ENCODE peak calls at places on chromosomes 12 and 14, in seven cellular contexts. R is mesendoderm, Y is IMR-90, G is neuronal stem cell, S is H1, W is mesenchymal stem cell, Z is trophoblast cell. F is an unnamed sample.

GRCh38 chr14:61565836-61566536 is 129.3 kb upstream of the HIF1A start:
- DNase-seq in W (peak; percentile 86), Z (peak; percentile 31), S (no peak), R (no peak), Y (peak; percentile 97), G (no peak), F (no peak)

GRCh38 chr12:44876554-44877275 is 600 bp upstream of the NELL2 start:
- DNase-seq in W (peak; percentile 27), G (peak; percentile 88), Y (no peak), R (peak; percentile 80), S (peak; percentile 87), Z (peak; percentile 26), F (peak; percentile 88)

GRCh38 chr12:54658306-54659264 is 10.4 kb upstream of the DCD start:
- DNase-seq in R (peak; percentile 89), S (peak; percentile 87), W (no peak), Y (peak; percentile 6), G (no peak), Z (peak; percentile 98), F (peak; percentile 92)

GRCh38 chr14:37035401-37035800 is 137.0 kb downstream of the SLC25A21 start:
- DNase-seq in W (no peak), R (no peak), Z (no peak), G (no peak), S (no peak), Y (no peak), F (no peak)

GRCh38 chr12:114096461-114096860 is 130.3 kb upstream of the RBM19 start:
- DNase-seq in Z (no peak), S (no peak), W (no peak), R (no peak), Y (peak; percentile 31), G (no peak), F (no peak)

GRCh38 chr12:65022960-65023359 is 98.1 kb downstream of the WIF1 start:
- DNase-seq in Y (no peak), G (no peak), W (no peak), Z (no peak), S (no peak), R (no peak), F (no peak)

GRCh38 chr14:23249810-23250209 is 12.1 kb downstream of the RNF212B start:
- DNase-seq in W (no peak), G (no peak), S (no peak), Z (no peak), Y (no peak), R (no peak), F (no peak)

GRCh38 chr14:95535226-95536021 is 574 bp downstream of the GLRX5 start:
- DNase-seq in R (peak; percentile 42), Y (no peak), S (no peak), W (peak; percentile 37), G (no peak), Z (no peak), F (no peak)

GRCh38 chr12:105067511-105068031 is 16.7 kb downstream of the ALDH1L2 start:
- DNase-seq in Y (peak; percentile 85), Z (no peak), W (no peak), R (no peak), G (no peak), S (no peak), F (no peak)

GRCh38 chr12:30701056-30701455 is 5.4 kb upstream of the IPO8 start:
- DNase-seq in G (no peak), S (no peak), W (no peak), Y (peak; percentile 56), R (no peak), Z (no peak), F (no peak)

GRCh38 chr14:102663031-102663430 is 70.6 kb downstream of the RCOR1 start:
- DNase-seq in G (no peak), S (no peak), R (peak; percentile 56), W (no peak), Z (peak; percentile 70), Y (no peak), F (peak; percentile 56)

GRCh38 chr12:117010693-117011451 is 88.3 kb downstream of the TESC start:
- DNase-seq in Z (no peak), R (no peak), G (no peak), S (no peak), W (no peak), Y (no peak), F (no peak)

GRCh38 chr14:54683882-54684794 is 117.2 kb downstream of the SAMD4A start:
- DNase-seq in W (peak; percentile 76), S (peak; percentile 76), Y (peak; percentile 80), R (peak; percentile 79), Z (peak; percentile 19), G (no peak), F (peak; percentile 79)

GRCh38 chr12:90659060-90659459 is 295.9 kb downstream of the CCER1 start:
- DNase-seq in R (no peak), G (no peak), Y (no peak), S (no peak), Z (no peak), W (no peak), F (no peak)

GRCh38 chr12:106078358-106079025 is 60.3 kb downstream of the NUAK1 start:
- DNase-seq in Z (no peak), W (peak; percentile 63), Y (peak; percentile 64), S (no peak), G (no peak), R (no peak), F (peak; percentile 27)

GRCh38 chr12:108745641-108746040 is 14.3 kb upstream of the CORO1C start:
- DNase-seq in Z (no peak), G (no peak), S (no peak), W (no peak), Y (no peak), R (no peak), F (peak; percentile 24)
- H2BK5ac ChIP-seq in Z (no peak overlapping the region), G (no peak overlapping the region), S (no peak overlapping the region), W (no peak overlapping the region), Y (no peak overlapping the region), R (no peak overlapping the region), F (no peak overlapping the region)

DNA sequence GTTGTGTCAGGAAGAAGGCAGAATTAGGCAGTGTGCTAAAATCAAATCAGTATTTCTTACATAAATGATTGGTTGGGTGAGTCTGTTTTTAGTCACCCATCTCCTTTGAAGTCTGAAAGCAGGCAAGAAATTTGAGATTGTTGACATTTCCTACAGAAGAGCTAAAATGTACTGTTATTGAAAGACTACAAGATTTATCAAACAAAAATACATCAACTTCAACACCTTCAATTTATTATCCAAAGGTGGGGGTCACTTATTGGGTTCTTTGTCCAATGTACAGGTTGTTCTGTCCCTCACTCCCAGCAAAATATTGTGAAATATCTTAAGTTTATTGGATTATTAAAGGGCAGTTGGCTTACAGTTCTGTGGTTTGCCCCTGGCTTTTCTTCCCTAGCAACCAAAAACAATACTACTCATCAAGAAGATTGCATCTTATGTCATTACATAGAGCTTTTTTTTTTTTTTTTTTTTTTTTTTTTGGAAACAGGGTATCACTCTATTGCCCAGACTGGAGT is 20.6 kb upstream of the PKP2 start:
- DNase-seq in R (no peak), W (peak; percentile 63), G (no peak), Z (no peak), Y (no peak), S (no peak), F (no peak)
- H3K18ac ChIP-seq in R (no peak overlapping the region), W (no peak overlapping the region), G (no peak overlapping the region), Z (no peak overlapping the region), Y (no peak overlapping the region), S (no peak overlapping the region), F (no peak overlapping the region)

DNA sequence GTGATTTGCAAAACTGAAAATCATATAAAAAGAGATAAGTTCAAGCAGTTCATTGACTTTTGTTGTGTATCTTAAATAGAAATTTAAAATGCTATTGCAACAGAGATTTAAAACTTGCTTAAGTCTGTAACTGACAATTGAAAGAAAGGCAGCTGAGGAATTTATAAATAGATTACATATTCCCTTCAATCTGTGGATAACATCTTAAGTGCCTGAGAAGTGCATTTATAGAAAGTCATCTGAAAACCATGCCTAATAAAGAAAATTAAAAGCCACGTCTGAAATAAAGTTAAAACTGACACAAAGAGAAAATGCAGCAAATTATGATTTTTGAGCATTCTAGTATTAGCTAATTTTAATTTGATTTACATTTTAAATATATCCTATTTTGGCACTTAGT is 479.8 kb downstream of the MDGA2 start:
- DNase-seq in G (no peak), R (no peak), W (no peak), S (no peak), Z (no peak), Y (no peak), F (no peak)
- H2BK5ac ChIP-seq in G (no peak overlapping the region), R (no peak overlapping the region), W (no peak overlapping the region), S (no peak overlapping the region), Z (no peak overlapping the region), Y (no peak overlapping the region), F (no peak overlapping the region)

DNA sequence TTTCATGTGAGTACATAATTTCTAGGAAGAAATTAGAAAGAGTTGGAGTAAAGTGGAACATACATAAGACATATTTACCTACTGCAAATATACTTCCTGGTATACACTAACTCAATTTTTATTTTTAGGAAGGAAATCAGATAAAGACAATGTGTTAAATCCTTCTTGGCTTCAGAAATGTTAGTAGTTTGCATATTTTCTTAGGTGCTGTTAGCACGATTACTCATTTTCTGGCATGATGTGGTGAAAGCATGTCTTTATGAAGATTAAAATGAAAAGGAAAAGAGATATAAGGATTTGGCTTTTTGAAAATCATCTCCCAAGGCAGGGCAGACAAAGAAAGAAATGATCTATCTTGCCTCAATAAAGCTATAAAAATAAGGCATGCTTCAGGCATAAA is 287.6 kb upstream of the E2F7 start:
- DNase-seq in Y (no peak), W (no peak), G (no peak), S (no peak), Z (no peak), R (no peak), F (no peak)
- H3K18ac ChIP-seq in Y (no peak overlapping the region), W (no peak overlapping the region), G (no peak overlapping the region), S (no peak overlapping the region), Z (no peak overlapping the region), R (no peak overlapping the region), F (no peak overlapping the region)

DNA sequence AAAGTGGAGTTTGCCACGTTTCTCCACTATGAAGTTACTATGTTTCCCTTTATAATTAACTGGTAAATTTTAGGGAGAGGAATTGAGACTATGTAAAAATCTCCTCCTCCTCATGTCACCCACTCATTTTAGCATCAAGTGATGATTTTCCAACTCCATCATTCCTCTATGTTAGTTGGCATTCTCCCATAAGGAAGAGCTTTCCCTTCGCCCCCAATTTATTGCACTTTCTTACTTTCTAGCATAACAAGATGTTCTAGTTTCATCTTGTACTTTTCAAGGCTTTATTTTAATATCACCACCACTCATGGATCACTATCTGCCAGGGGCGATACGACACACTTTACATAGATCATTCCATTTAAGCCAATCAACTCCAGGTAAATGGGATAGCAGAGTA is 97.1 kb downstream of the RPS6KA5 start:
- DNase-seq in W (no peak), G (no peak), Y (no peak), S (no peak), Z (no peak), R (no peak), F (no peak)
- H2BK5ac ChIP-seq in W (no peak overlapping the region), G (no peak overlapping the region), Y (no peak overlapping the region), S (no peak overlapping the region), Z (no peak overlapping the region), R (no peak overlapping the region), F (no peak overlapping the region)

DNA sequence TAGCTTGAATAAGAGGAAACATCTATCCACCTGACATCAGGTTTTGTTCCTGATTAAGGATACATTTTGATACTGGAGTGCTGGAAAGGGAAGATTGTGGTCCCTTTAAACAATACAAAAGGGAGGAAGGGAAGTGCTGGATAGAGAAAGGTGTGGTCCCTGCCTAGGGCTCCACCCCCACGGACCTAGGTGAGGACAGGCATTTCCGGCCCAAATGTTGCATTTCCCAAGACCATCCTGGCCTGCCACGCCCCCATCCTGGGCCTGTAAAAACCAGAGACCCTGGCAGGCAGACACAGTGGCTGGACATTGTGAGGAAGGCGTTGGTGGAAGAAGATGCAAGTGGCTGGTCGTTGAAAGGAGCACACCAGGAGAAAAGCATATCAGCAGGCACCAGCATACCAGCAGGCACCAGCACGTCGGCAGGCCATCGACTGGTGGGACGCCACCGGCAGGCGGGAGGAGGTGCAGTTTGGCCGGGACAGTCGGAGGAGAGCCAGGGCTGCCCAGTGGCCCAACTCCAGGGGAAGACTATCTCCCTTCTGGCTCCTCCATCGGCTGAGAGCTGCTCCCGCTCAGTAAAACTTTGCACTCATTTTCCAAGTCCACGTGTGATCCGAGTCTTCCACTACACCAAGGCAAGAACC is 53.2 kb upstream of the AMN1 start:
- DNase-seq in W (no peak), Z (no peak), S (no peak), G (no peak), R (no peak), Y (no peak), F (peak; percentile 52)
- H3K18ac ChIP-seq in W (no peak overlapping the region), Z (no peak overlapping the region), S (no peak overlapping the region), G (peak overlapping the region; percentile 82), R (no peak overlapping the region), Y (no peak overlapping the region), F (no peak overlapping the region)

F was measured in H9.